ENCODE peak calls at places on chromosome X, in nine cellular contexts. O, A, I, H, R, T, F, M and X are unnamed samples.

GRCh38 chrX:107766470-107767140 is 9.0 kb downstream of the TSC22D3 start:
- DNase-seq in O (no peak), A (peak), I (no peak), H (no peak), R (no peak), T (peak), F (peak), M (no peak), X (peak)

GRCh38 chrX:123088331-123088730 is 95.7 kb upstream of the GRIA3 start:
- DNase-seq in O (no peak), A (no peak), I (no peak), H (no peak), R (no peak), T (no peak), F (no peak), M (no peak), X (no peak)

GRCh38 chrX:129980540-129981206 is 1.8 kb upstream of the BCORL1 start:
- DNase-seq in O (peak), A (peak), I (peak), H (no peak), R (no peak), T (no peak), F (peak), M (no peak), X (peak)

GRCh38 chrX:117538441-117539418 is 577.9 kb downstream of the KLHL13 start:
- DNase-seq in O (no peak), A (peak), I (no peak), H (no peak), R (no peak), T (no peak), F (no peak), M (no peak), X (no peak)

GRCh38 chrX:134074151-134074550 is 88.8 kb upstream of the GPC3 start:
- DNase-seq in O (no peak), A (no peak), I (no peak), H (no peak), R (no peak), T (no peak), F (no peak), M (no peak), X (no peak)

GRCh38 chrX:136835761-136836160 is 44.8 kb downstream of the RBMX start:
- DNase-seq in O (no peak), A (no peak), I (no peak), H (no peak), R (no peak), T (no peak), F (no peak), M (no peak), X (no peak)

GRCh38 chrX:65300104-65300809 is 234.3 kb downstream of the LAS1L start:
- DNase-seq in O (peak), A (no peak), I (no peak), H (no peak), R (no peak), T (no peak), F (no peak), M (no peak), X (no peak)

GRCh38 chrX:4243759-4244158 is 530.3 kb upstream of the PRKX start:
- DNase-seq in O (no peak), A (no peak), I (no peak), H (no peak), R (no peak), T (no peak), F (no peak), M (no peak), X (no peak)

GRCh38 chrX:69029696-69030245 is 135.5 kb downstream of the PJA1 start:
- DNase-seq in O (no peak), A (no peak), I (no peak), H (no peak), R (no peak), T (no peak), F (no peak), M (no peak), X (no peak)

GRCh38 chrX:69025802-69026301 is 139.4 kb downstream of the PJA1 start:
- DNase-seq in O (no peak), A (no peak), I (no peak), H (no peak), R (no peak), T (no peak), F (peak), M (peak), X (no peak)

GRCh38 chrX:69028761-69029120 is 136.5 kb downstream of the PJA1 start:
- DNase-seq in O (no peak), A (no peak), I (no peak), H (no peak), R (no peak), T (no peak), F (no peak), M (no peak), X (no peak)

GRCh38 chrX:69028006-69028760 is 137.1 kb downstream of the PJA1 start:
- DNase-seq in O (no peak), A (no peak), I (no peak), H (no peak), R (no peak), T (no peak), F (no peak), M (no peak), X (no peak)

DNA sequence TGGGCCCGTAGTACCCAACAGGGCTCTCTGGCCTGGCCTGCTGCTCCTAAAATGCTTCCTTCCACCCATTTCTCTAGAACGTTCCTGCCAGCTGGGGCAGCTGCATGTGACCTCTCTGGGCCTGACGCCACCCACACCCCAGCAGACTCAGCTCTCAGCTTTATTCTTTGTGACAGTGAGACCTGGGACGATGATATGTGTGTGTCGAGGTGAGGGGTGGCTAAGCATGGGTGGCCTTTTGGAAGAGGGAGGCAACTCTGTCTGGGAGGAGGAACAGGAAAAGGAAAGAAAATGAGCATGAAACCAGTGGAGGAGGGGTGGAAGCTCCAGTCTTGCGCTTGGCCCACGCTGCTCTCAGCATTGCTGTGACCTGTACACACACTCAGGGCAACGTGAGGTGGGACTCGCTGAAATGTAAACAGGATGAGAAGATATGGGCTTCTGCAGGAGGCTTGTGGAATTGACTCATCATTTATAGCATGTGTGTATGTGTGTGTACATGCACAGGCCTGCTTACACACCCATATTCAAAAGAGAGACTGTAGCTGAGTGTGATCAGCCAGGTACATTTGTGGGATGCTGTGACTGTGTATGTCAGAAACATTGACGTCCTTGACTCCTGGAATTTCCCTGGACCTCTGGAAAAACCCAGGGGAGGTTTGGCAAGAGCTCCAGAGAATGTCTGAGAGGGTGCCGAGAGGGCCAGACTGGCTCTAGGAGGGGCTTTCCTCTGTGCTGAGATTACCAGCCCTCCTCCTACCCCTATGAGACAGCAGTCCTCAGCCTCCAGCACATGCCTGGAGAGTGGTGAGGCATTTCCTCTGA is 137.9 kb downstream of the PJA1 start:
- DNase-seq in O (no peak), A (no peak), I (no peak), H (no peak), R (no peak), T (no peak), F (peak), M (peak), X (no peak)
- H3K27ac ChIP-seq in O (no peak), A (no peak), I (peak), H (no peak), R (no peak), T (peak), F (peak), M (peak), X (no peak)

GRCh38 chrX:150199803-150200202 is 163.3 kb upstream of the MAMLD1 start:
- DNase-seq in O (no peak), A (no peak), I (no peak), H (no peak), R (no peak), T (no peak), F (no peak), M (no peak), X (no peak)

GRCh38 chrX:150200361-150200760 is 162.8 kb upstream of the MAMLD1 start:
- DNase-seq in O (peak), A (no peak), I (no peak), H (no peak), R (no peak), T (no peak), F (no peak), M (no peak), X (no peak)

GRCh38 chrX:150199181-150199580 is 163.9 kb upstream of the MAMLD1 start:
- DNase-seq in O (no peak), A (no peak), I (no peak), H (no peak), R (no peak), T (no peak), F (no peak), M (no peak), X (no peak)

GRCh38 chrX:150197388-150197787 is 165.7 kb upstream of the MAMLD1 start:
- DNase-seq in O (no peak), A (no peak), I (no peak), H (no peak), R (no peak), T (no peak), F (no peak), M (no peak), X (no peak)

DNA sequence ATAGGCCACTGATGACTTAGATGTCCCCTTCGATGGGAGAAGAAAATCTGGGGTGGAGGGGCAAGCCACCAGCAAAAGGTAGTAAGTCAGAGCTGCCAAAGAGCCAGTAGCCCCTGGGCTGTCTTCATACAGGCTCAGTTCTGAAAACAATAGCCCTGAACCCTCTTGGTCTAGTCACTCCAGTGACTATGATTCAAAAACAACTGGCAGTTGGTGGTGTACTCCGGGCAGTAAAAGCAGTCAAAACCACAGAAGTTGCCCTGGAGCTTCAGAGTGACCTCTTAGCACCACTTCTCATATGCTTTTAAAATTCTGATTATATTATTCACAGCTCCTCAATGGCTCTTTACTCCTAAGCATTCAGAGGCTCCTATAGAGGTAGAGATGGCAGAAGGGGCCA is 164.3 kb upstream of the MAMLD1 start:
- DNase-seq in O (no peak), A (no peak), I (no peak), H (no peak), R (no peak), T (no peak), F (peak), M (no peak), X (no peak)
- H3K27ac ChIP-seq in O (no peak), A (no peak), I (no peak), H (no peak), R (no peak), T (no peak), F (no peak), M (no peak), X (no peak)

GRCh38 chrX:54447461-54447860 is 7.3 kb downstream of the TSR2 start:
- DNase-seq in O (peak), A (no peak), I (no peak), H (peak), R (no peak), T (no peak), F (peak), M (no peak), X (no peak)

GRCh38 chrX:54449929-54450328 is 9.7 kb downstream of the TSR2 start:
- DNase-seq in O (no peak), A (no peak), I (no peak), H (no peak), R (no peak), T (no peak), F (no peak), M (no peak), X (no peak)

GRCh38 chrX:54452920-54453319 is 12.7 kb downstream of the TSR2 start:
- DNase-seq in O (peak), A (no peak), I (no peak), H (no peak), R (no peak), T (no peak), F (peak), M (no peak), X (no peak)
- H3K27ac ChIP-seq in O (no peak), A (no peak), I (no peak), H (no peak), R (no peak), T (no peak), F (no peak), M (no peak), X (no peak)

DNA sequence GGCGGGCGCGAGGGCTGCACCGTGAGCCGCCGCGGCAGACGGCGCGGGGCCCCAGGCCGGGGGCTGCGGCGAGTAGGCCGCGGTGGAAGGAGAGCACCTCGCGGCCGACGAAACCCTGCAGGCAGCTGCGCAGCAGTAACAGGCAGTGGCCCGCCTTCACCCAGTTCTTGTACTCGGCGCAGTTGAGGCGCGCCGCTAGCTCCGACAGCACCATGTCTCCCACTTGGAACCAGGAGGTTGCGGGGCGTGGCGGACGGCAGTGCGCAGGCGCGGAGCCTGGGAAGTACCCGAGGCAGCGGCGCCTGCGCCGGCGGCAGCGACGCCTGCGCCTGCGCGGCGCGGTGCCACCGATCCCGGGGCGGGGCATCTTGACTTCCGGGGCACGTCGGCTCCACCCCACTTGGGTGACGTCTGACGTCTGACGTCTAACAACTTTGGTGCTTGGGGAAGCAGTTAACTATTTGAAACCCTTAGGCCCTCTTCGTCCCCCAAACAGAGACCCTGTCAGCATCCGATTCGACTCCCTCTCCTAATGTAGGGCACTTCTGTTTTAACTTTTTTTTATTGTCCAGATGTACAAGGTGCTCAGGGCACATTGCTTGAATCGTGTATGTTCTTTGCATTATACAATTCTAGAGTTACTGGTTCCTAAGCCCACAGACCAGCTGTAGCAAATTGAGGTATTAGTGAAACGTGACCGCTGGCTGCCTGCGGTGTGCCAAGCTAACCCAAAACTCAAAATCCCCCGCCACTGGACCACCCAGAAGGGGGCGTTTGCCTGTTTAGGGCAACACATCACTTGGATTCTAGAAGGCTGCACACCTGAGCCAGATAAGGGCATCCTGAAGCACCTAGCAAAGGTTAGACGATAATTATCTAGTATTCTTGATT is at the start of gene CXorf38:
- DNase-seq in O (peak), A (peak), I (peak), H (peak), R (peak), T (peak), F (peak), M (peak), X (peak)
- H3K27ac ChIP-seq in O (peak), A (peak), I (peak), H (peak), R (peak), T (peak), F (peak), M (peak), X (peak)

DNA sequence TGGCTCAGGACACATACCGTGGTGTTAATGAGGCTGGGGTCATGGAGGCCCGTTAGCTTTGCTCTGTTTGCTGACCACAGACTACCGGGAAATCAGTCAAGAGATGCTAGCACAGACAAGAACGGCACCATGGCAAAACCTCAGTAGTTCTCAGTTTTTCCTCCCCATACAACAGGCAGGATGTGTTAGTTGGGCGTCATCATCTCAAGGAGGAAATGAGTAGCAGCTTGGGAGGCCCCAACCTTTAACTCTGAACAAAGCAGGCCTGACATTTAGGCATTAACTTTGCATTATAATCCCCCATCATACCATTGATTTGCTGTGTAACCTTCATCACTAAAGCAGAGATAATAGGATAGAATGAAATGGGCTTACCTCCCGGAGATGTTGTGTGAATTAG is 714.2 kb downstream of the RPA4 start:
- DNase-seq in O (no peak), A (no peak), I (no peak), H (no peak), R (no peak), T (no peak), F (no peak), M (no peak), X (no peak)
- H3K27ac ChIP-seq in O (no peak), A (no peak), I (no peak), H (no peak), R (no peak), T (no peak), F (no peak), M (no peak), X (no peak)

GRCh38 chrX:106707771-106708454 is 18.6 kb upstream of the RNF128 start:
- DNase-seq in O (no peak), A (no peak), I (no peak), H (no peak), R (no peak), T (peak), F (peak), M (peak), X (no peak)
- H3K27ac ChIP-seq in O (no peak), A (no peak), I (no peak), H (no peak), R (no peak), T (peak), F (peak), M (no peak), X (no peak)

DNA sequence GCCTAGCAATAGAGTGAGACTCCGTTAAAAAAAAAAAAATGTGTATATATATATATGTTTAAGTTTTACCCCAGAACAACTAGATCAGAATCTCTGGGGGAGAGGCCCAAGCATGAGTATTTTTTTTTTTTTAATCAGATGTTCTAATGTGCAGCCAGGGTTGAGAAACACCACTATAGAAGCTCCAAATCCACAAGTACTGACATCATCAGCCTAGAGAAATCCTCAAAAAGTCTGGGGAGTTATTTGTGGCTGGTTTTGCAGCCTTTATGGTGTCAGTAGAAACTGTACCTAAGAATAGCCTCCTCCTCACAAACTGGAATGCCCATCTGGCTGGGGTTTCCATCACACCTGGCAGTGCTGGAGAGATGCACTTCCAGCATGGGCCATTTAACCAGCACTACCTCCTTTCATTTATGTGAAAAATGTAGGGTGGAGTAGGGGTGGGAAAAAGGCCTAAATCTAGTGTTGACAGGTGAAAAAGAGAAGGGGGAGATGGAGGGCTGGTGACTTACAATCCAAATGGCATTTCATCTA is 93.5 kb downstream of the CBLL2 start:
- DNase-seq in O (no peak), A (no peak), I (no peak), H (no peak), R (no peak), T (no peak), F (peak), M (no peak), X (no peak)
- H3K27ac ChIP-seq in O (no peak), A (no peak), I (no peak), H (no peak), R (no peak), T (no peak), F (no peak), M (no peak), X (no peak)

DNA sequence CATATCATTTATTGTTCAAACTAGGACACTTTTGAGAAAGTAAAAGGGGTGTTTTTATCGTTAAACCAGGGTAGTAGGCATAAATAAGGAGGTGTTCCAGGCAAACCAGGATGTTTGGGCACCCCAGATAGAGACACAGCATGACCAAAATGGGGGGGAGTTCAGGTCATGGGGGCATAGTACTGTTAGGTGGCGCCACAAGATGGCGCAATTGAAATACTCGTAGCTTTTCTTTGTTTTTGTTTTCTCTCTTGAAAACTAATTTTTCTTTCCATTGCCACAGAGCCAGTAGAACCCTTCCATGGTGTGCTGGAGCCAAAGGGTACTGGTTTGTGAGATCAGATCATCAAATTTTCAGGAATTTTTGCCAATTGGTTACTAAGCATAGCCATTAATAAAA is 283.4 kb downstream of the BCOR start:
- DNase-seq in O (peak), A (no peak), I (peak), H (no peak), R (no peak), T (no peak), F (no peak), M (no peak), X (no peak)
- H3K27ac ChIP-seq in O (no peak), A (peak), I (peak), H (no peak), R (no peak), T (peak), F (peak), M (no peak), X (peak)

DNA sequence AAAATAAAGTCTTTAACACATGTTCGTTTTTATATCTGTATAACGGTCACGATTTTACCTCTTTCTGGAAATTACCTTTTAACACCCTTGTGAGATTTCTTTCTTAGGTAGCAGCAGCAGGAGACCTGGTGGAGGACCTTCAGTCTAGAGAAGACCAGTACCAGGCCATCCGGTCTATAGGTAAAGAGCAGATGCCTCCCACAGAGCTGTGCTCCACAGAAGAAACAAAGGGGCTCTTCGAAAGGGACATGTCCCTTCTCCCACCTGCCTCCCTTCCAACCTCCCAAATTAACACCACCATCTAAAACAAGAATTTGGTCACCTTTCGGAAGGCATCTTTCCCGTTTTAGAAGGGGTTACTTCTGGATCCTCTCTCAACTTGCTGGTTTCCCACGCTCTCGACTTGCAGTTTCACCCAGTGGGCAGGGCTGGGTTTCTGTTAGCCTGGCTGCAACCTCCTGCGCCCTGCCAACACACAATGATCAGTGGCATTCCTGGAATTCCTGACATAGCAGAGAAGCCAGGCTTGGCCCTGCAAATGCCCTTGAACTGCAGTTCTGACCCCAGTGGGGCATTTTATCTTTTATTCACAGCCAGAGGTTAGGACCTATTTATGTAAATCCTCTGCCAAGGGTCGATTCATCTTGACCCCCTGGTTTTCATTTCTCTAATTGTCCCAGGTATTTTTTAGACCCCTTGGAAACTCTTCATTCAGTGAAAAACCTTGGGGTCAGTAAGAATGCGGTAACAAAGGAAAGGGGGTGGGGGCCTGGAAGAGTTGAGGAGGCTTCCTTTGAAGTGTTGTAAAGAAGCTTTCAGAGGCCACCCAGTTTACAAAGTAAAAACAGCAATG is 217.8 kb downstream of the ZNF674 start:
- DNase-seq in O (no peak), A (peak), I (peak), H (no peak), R (no peak), T (no peak), F (peak), M (no peak), X (no peak)
- H3K27ac ChIP-seq in O (no peak), A (peak), I (peak), H (no peak), R (peak), T (peak), F (no peak), M (no peak), X (peak)